ENCODE peak calls at places on chromosomes 6 and 20, in five cellular contexts. P, W, S, E and A are unnamed samples.

GRCh38 chr20:50921055-50921454 is 10.2 kb downstream of the ADNP start:
- DNase-seq in E (peak), P (no peak), W (no peak), S (no peak), A (no peak)

GRCh38 chr20:57264151-57264792 is 2.2 kb downstream of the BMP7 start:
- DNase-seq in S (no peak), P (no peak), E (no peak), W (no peak), A (no peak)

GRCh38 chr6:12114055-12114503 is 102.0 kb downstream of the HIVEP1 start:
- DNase-seq in S (no peak), W (no peak), P (no peak), E (no peak), A (no peak)

GRCh38 chr20:4625687-4626086 is 96.0 kb upstream of the PRND start:
- DNase-seq in E (no peak), P (no peak), W (no peak), S (no peak), A (no peak)

GRCh38 chr6:89951574-89952360 is 57.5 kb downstream of the GJA10 start:
- DNase-seq in E (peak), P (no peak), W (peak), S (no peak), A (no peak)

GRCh38 chr6:35497571-35498406 is 910 bp upstream of the TEAD3 start:
- DNase-seq in E (peak), S (peak), W (peak), P (peak), A (no peak)

GRCh38 chr6:98669371-98669770 is 165.0 kb upstream of the POU3F2 start:
- DNase-seq in W (no peak), P (no peak), E (no peak), S (no peak), A (no peak)

GRCh38 chr6:169738972-169739529 is 12.3 kb downstream of the DYNLT2 start:
- DNase-seq in E (no peak), W (no peak), P (no peak), S (no peak), A (no peak)

GRCh38 chr6:74073429-74073828 is 377.4 kb downstream of the CD109 start:
- DNase-seq in S (no peak), W (peak), E (peak), P (no peak), A (no peak)

GRCh38 chr6:62283359-62283758 is 2.7 kb downstream of the KHDRBS2 start:
- DNase-seq in W (no peak), S (no peak), E (no peak), P (no peak), A (no peak)
- TF ChIP-seq CTCF in W (no peak), S (no peak), E (no peak), P (no peak), A (no peak)

DNA sequence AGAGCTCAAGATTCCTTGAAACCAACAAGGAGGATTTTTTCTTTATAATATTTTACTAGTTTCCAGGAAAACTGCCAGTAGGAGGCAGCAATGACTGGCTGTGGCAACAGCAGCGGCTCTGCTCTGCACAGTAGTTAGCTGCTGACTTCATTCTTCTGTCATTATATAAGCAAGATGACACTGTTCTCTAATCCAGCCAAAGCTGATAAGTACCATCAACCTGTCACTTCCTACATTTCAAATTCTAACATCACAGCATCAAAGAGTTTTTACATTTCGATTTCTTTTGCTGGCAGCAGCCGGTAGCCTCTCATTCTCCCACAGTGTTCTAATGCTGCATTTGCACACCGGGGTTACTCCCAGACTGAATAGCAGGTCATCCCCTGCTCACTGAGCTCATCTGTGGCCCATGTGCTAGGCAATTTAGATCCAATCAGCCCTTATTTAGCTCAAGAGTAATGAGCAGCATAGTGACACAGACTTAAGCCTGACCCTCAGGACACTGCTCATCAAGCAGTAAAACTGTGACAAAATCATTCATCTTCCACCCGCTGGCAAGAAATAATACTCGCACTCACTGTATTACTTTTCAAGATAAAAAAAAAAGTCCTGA is 67.8 kb downstream of the MMS22L start:
- DNase-seq in P (peak), S (peak), W (peak), E (peak), A (no peak)
- TF ChIP-seq CTCF in P (peak), S (peak), W (peak), E (peak), A (no peak)

GRCh38 chr6:43838276-43839036 is 68.4 kb downstream of the VEGFA start:
- DNase-seq in W (peak), E (peak), P (peak), S (no peak), A (no peak)
- TF ChIP-seq CTCF in W (peak), E (peak), P (peak), S (peak), A (no peak)

GRCh38 chr6:79423216-79423615 is 114.0 kb downstream of the LCA5 start:
- DNase-seq in S (no peak), E (no peak), P (no peak), W (no peak), A (no peak)

GRCh38 chr6:79421707-79422484 is 115.3 kb downstream of the LCA5 start:
- DNase-seq in P (peak), W (peak), E (peak), S (no peak), A (no peak)

GRCh38 chr6:79421001-79421411 is 116.2 kb downstream of the LCA5 start:
- DNase-seq in W (peak), E (peak), S (no peak), P (no peak), A (no peak)

GRCh38 chr6:79420054-79420453 is 117.2 kb downstream of the LCA5 start:
- DNase-seq in W (no peak), S (no peak), P (no peak), E (no peak), A (no peak)

GRCh38 chr6:79422666-79423065 is 114.6 kb downstream of the LCA5 start:
- DNase-seq in S (no peak), E (no peak), P (no peak), W (no peak), A (no peak)
- TF ChIP-seq CTCF in S (no peak), E (no peak), P (no peak), W (no peak), A (no peak)

GRCh38 chr6:83436674-83437073 is 5.8 kb upstream of the ME1 start:
- DNase-seq in E (no peak), W (no peak), S (no peak), P (no peak), A (no peak)
- TF ChIP-seq CTCF in E (no peak), W (no peak), S (no peak), P (no peak), A (no peak)

GRCh38 chr20:2708073-2708415 is 15.5 kb downstream of the EBF4 start:
- DNase-seq in P (no peak), S (no peak), W (no peak), E (no peak), A (no peak)

GRCh38 chr20:2707353-2708072 is 14.9 kb downstream of the EBF4 start:
- DNase-seq in P (no peak), S (no peak), E (no peak), W (no peak), A (no peak)

GRCh38 chr20:2708665-2709064 is 16.1 kb downstream of the EBF4 start:
- DNase-seq in P (no peak), W (no peak), E (no peak), S (no peak), A (no peak)

GRCh38 chr20:2709205-2709981 is 16.8 kb downstream of the EBF4 start:
- DNase-seq in S (no peak), P (no peak), E (no peak), W (no peak), A (no peak)

DNA sequence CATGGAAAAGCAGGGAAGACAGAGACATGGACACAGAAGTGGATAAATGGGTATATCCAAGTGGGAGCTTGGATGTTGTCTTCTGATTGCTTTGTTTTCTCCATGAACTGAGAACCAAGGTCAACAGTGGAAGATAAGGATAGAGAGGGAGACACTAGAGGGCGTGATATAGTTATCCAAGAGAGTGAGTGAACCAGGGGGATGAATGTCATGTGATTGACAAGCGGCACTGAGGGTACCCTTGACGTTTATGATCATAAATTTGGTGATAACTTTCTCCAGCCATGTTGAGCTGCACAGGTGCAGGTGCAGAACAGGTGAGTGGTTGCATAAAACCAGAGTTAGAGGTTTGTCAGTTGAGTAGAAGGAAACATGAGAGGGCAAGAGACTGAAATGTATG is 20.7 kb downstream of the EBF4 start:
- DNase-seq in P (no peak), E (no peak), S (no peak), W (no peak), A (no peak)
- TF ChIP-seq CTCF in P (no peak), E (peak), S (no peak), W (no peak), A (peak)

DNA sequence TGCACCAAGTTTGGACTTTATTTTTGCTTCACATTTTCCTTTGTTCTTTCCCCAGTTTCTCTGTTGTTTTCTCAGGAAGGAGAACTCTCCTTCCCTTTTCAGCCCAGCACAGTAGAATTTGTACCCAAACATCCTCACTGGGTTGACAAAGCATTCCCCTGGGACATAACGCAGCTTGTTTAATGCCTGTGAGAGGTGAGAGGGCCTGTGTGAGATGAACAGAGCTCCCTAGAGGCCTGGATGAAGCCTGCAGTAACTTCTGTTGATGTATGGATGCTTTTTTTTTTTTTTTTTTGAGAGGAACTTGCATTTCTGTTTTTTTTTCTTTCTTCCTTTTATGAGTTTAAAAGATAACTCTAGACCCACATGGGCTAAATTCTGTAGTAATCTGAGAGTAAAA is 104.9 kb upstream of the SLC22A23 start:
- DNase-seq in P (no peak), S (no peak), W (peak), E (peak), A (no peak)
- TF ChIP-seq CTCF in P (no peak), S (no peak), W (peak), E (peak), A (no peak)

GRCh38 chr20:49252556-49253350 is 25.1 kb downstream of the ZNFX1 start:
- DNase-seq in S (no peak), E (no peak), P (no peak), W (no peak), A (no peak)
- TF ChIP-seq CTCF in S (no peak), E (no peak), P (no peak), W (no peak), A (no peak)

GRCh38 chr6:51350308-51350904 is 531.7 kb downstream of the TFAP2B start:
- DNase-seq in E (peak), S (no peak), W (no peak), P (no peak), A (no peak)
- TF ChIP-seq CTCF in E (no peak), S (peak), W (peak), P (peak), A (peak)

GRCh38 chr6:31729515-31729978 is 448 bp upstream of the DDAH2 start:
- DNase-seq in S (peak), E (peak), P (peak), W (peak), A (peak)
- TF ChIP-seq CTCF in S (peak), E (peak), P (peak), W (peak), A (no peak)